ENCODE peak calls at places on chromosome 20, in four cellular contexts. N, F, Y and Q are unnamed samples.

GRCh38 chr20:41095110-41095969 is 42.0 kb upstream of the PLCG1 start:
- DNase-seq in N (peak), F (peak), Y (peak), Q (peak)

GRCh38 chr20:61120595-61121515 is 131.2 kb upstream of the CDH4 start:
- DNase-seq in N (peak), Y (peak), F (no peak), Q (peak)

GRCh38 chr20:13322621-13323020 is 101.5 kb downstream of the ISM1 start:
- DNase-seq in N (no peak), F (no peak), Y (peak), Q (peak)

GRCh38 chr20:57941121-57941522 is 231.3 kb upstream of the PMEPA1 start:
- DNase-seq in N (no peak), Y (no peak), F (no peak), Q (no peak)

GRCh38 chr20:51156041-51156795 is 133.3 kb upstream of the KCNG1 start:
- DNase-seq in F (no peak), Y (no peak), N (no peak), Q (peak)

GRCh38 chr20:24241466-24241865 is 228.0 kb upstream of the SYNDIG1 start:
- DNase-seq in N (no peak), Y (no peak), F (no peak), Q (no peak)

GRCh38 chr20:38109657-38110524 is 55.2 kb downstream of the TGM2 start:
- DNase-seq in Y (no peak), N (peak), F (no peak), Q (peak)

GRCh38 chr20:47353697-47354387 is 2.7 kb downstream of the ZMYND8 start:
- DNase-seq in F (no peak), N (no peak), Y (no peak), Q (peak)

GRCh38 chr20:51321343-51322163 is 221.0 kb downstream of the NFATC2 start:
- DNase-seq in N (no peak), F (no peak), Y (no peak), Q (no peak)

GRCh38 chr20:46798430-46798829 is 89.0 kb downstream of the SLC2A10 start:
- DNase-seq in N (no peak), Y (no peak), F (no peak), Q (no peak)

GRCh38 chr20:58622671-58623578 is 28.2 kb upstream of the STX16 start:
- DNase-seq in F (no peak), Y (no peak), N (no peak), Q (peak)

GRCh38 chr20:48807586-48808381 is 20.0 kb downstream of the PREX1 start:
- DNase-seq in N (no peak), F (no peak), Y (no peak), Q (no peak)

GRCh38 chr20:50815162-50815989 is 20.5 kb downstream of the BCAS4 start:
- DNase-seq in Y (no peak), N (no peak), F (no peak), Q (no peak)